ENCODE peak calls at places on chromosomes 11 and 22, in five cellular contexts. S is kidney, Y is HFFc6, H is Kasumi-1, W is KBM-7. D is an unnamed sample.

GRCh38 chr22:27274770-27275449 is 526.6 kb downstream of the MN1 start:
- DNase-seq in S (no peak), Y (no peak), H (no peak), W (no peak), D (no peak)

GRCh38 chr22:44638966-44639739 is 62.9 kb upstream of the PRR5 start:
- DNase-seq in S (peak), Y (peak), H (no peak), W (no peak), D (peak)

GRCh38 chr11:30990625-30991348 is 378.8 kb downstream of the DCDC1 start:
- DNase-seq in S (no peak), Y (no peak), H (no peak), W (no peak), D (no peak)

GRCh38 chr11:19398772-19399542 is 158.2 kb upstream of the E2F8 start:
- DNase-seq in S (peak), Y (peak), H (no peak), W (no peak), D (no peak)

GRCh38 chr11:1305558-1306056 is 3.8 kb downstream of the TOLLIP start:
- DNase-seq in S (no peak), Y (no peak), H (no peak), W (no peak), D (peak)

GRCh38 chr11:123719452-123719851 is 22.0 kb downstream of the ZNF202 start:
- DNase-seq in S (no peak), Y (peak), H (no peak), W (no peak), D (no peak)

GRCh38 chr11:64342869-64343739 is 3.1 kb downstream of the CCDC88B start:
- DNase-seq in S (no peak), Y (no peak), H (no peak), W (no peak), D (peak)

GRCh38 chr11:24134879-24135588 is 361.8 kb upstream of the LUZP2 start:
- DNase-seq in S (no peak), Y (no peak), H (no peak), W (no peak), D (no peak)

GRCh38 chr11:85475637-85476517 is 151.3 kb downstream of the DLG2 start:
- DNase-seq in S (no peak), Y (no peak), H (no peak), W (no peak), D (no peak)

GRCh38 chr11:86486261-86487030 is 111.8 kb downstream of the CCDC81 start:
- DNase-seq in S (no peak), Y (no peak), H (peak), W (peak), D (peak)

GRCh38 chr22:19524170-19525115 is at the start of gene CLDN5:
- DNase-seq in S (no peak), Y (no peak), H (no peak), W (no peak), D (peak)

GRCh38 chr11:11519184-11519583 is 102.6 kb downstream of the GALNT18 start:
- DNase-seq in S (no peak), Y (peak), H (no peak), W (no peak), D (no peak)

GRCh38 chr22:50091092-50091491 is 1.3 kb downstream of the MOV10L1 start:
- DNase-seq in S (no peak), Y (no peak), H (no peak), W (no peak), D (peak)

GRCh38 chr22:39815882-39816395 is 77.6 kb downstream of the ENTHD1 start:
- DNase-seq in S (no peak), Y (no peak), H (peak), W (peak), D (no peak)

GRCh38 chr22:48585916-48586798 is 1241.5 kb downstream of the BRD1 start:
- DNase-seq in S (peak), Y (no peak), H (no peak), W (no peak), D (no peak)

GRCh38 chr11:2192435-2192834 is 20.8 kb upstream of the TH start:
- DNase-seq in S (no peak), Y (no peak), H (no peak), W (no peak), D (no peak)

GRCh38 chr11:69540118-69541000 is 58.9 kb downstream of the LINC01488 start:
- DNase-seq in S (peak), Y (no peak), H (no peak), W (no peak), D (peak)

GRCh38 chr11:45026835-45027234 is 76.2 kb upstream of the TP53I11 start:
- DNase-seq in S (no peak), Y (no peak), H (no peak), W (no peak), D (no peak)

GRCh38 chr11:109993786-109994185 is 99.4 kb upstream of the ZC3H12C start:
- DNase-seq in S (no peak), Y (no peak), H (no peak), W (no peak), D (no peak)

GRCh38 chr11:130179396-130180306 is 20.1 kb downstream of the ST14 start:
- DNase-seq in S (peak), Y (no peak), H (no peak), W (no peak), D (no peak)

GRCh38 chr11:43547900-43548381 is 132.6 kb upstream of the HSD17B12 start:
- DNase-seq in S (peak), Y (no peak), H (no peak), W (no peak), D (no peak)

GRCh38 chr11:2926611-2927492 is 2.4 kb downstream of the PHLDA2 start:
- DNase-seq in S (peak), Y (no peak), H (no peak), W (no peak), D (peak)

GRCh38 chr11:46353706-46354105 is 6.4 kb downstream of the DGKZ start:
- DNase-seq in S (no peak), Y (no peak), H (no peak), W (no peak), D (no peak)

GRCh38 chr11:118068206-118068944 is 8.5 kb upstream of the TMPRSS4 start:
- DNase-seq in S (no peak), Y (no peak), H (no peak), W (peak), D (no peak)

GRCh38 chr22:19360862-19361261 is 69.3 kb upstream of the CLTCL1 start:
- DNase-seq in S (no peak), Y (no peak), H (no peak), W (no peak), D (no peak)

GRCh38 chr11:66891849-66892660 is 35.2 kb downstream of the LRFN4 start:
- DNase-seq in S (no peak), Y (peak), H (no peak), W (peak), D (no peak)

GRCh38 chr22:20093437-20093836 is 13.4 kb downstream of the DGCR8 start:
- DNase-seq in S (peak), Y (no peak), H (no peak), W (no peak), D (peak)

GRCh38 chr11:35274909-35275807 is 136.2 kb downstream of the CD44 start:
- DNase-seq in S (no peak), Y (peak), H (no peak), W (no peak), D (no peak)

GRCh38 chr11:86453290-86454030 is 78.8 kb downstream of the CCDC81 start:
- DNase-seq in S (no peak), Y (no peak), H (peak), W (no peak), D (no peak)

GRCh38 chr11:102469196-102469821 is 16.7 kb upstream of the TMEM123 start:
- DNase-seq in S (no peak), Y (peak), H (no peak), W (no peak), D (no peak)

GRCh38 chr11:59186130-59186594 is 14.2 kb downstream of the DTX4 start:
- DNase-seq in S (no peak), Y (no peak), H (peak), W (peak), D (no peak)

GRCh38 chr11:13110929-13111812 is 102.1 kb downstream of the RASSF10 start:
- DNase-seq in S (no peak), Y (peak), H (no peak), W (no peak), D (no peak)

GRCh38 chr11:7904910-7905309 is 26.2 kb downstream of the OR10A6 start:
- DNase-seq in S (no peak), Y (peak), H (no peak), W (no peak), D (no peak)

GRCh38 chr11:60984616-60985015 is 13.1 kb downstream of the CD6 start:
- DNase-seq in S (no peak), Y (no peak), H (no peak), W (no peak), D (no peak)

GRCh38 chr11:69603978-69604524 is 36.9 kb upstream of the CCND1 start:
- DNase-seq in S (no peak), Y (no peak), H (no peak), W (no peak), D (no peak)

GRCh38 chr11:94067010-94067409 is 45.9 kb downstream of the HEPHL1 start:
- DNase-seq in S (no peak), Y (no peak), H (no peak), W (no peak), D (no peak)

GRCh38 chr11:69253028-69253427 is 40.9 kb upstream of the MYEOV start:
- DNase-seq in S (no peak), Y (peak), H (no peak), W (no peak), D (no peak)

GRCh38 chr22:29359469-29359868 is 28.9 kb downstream of the AP1B1 start:
- DNase-seq in S (no peak), Y (peak), H (peak), W (peak), D (peak)

GRCh38 chr22:19941365-19942070 is at the start of the genes COMT and TXNRD2:
- DNase-seq in S (peak), Y (peak), H (peak), W (peak), D (peak)